ENCODE peak calls at places on chromosome 2, in five cellular contexts. C is heart right ventricle; G is stimulated activated CD4-positive, alpha-beta T cell treated with anti-CD3 and anti-CD28 coated beads, TNF-alpha, amount 100 ng/mL, for 48 hours; S is NCI-H345; U is left cardiac atrium. J is an unnamed sample.

GRCh38 chr2:108240966-108241365 is 1.2 kb downstream of the SULT1C3 start:
- DNase-seq in C (no peak), G (no peak), S (no peak), U (no peak), J (no peak)

GRCh38 chr2:238728322-238729260 is 119.3 kb upstream of the TWIST2 start:
- DNase-seq in C (no peak), G (no peak), S (no peak), U (peak), J (no peak)

GRCh38 chr2:43344911-43345373 is 118.5 kb upstream of the ZFP36L2 start:
- DNase-seq in C (no peak), G (no peak), S (no peak), U (no peak), J (no peak)

GRCh38 chr2:26394694-26395093 is 7.0 kb upstream of the DRC1 start:
- DNase-seq in C (no peak), G (no peak), S (no peak), U (no peak), J (no peak)

GRCh38 chr2:15107137-15107536 is 454.0 kb downstream of the NBAS start:
- DNase-seq in C (no peak), G (no peak), S (no peak), U (no peak), J (peak)

GRCh38 chr2:147098946-147099345 is 745.9 kb upstream of the ACVR2A start:
- DNase-seq in C (no peak), G (no peak), S (no peak), U (no peak), J (no peak)

GRCh38 chr2:146801886-146802285 is 1042.9 kb upstream of the ACVR2A start:
- DNase-seq in C (no peak), G (no peak), S (no peak), U (no peak), J (no peak)

GRCh38 chr2:12045864-12046291 is 299.4 kb downstream of the LPIN1 start:
- DNase-seq in C (no peak), G (no peak), S (no peak), U (no peak), J (no peak)

GRCh38 chr2:106863387-106863786 is 22.6 kb downstream of the ST6GAL2 start:
- DNase-seq in C (no peak), G (no peak), S (no peak), U (no peak), J (no peak)

J was measured in left ventricle myocardium superior.